ENCODE peak calls at places on chromosomes 11 and 22, in five cellular contexts. R is mucosa of descending colon; G is esophagus squamous epithelium; V is upper lobe of right lung; S is CD4-positive, CD25-positive, alpha-beta regulatory T cell. A is an unnamed sample.

GRCh38 chr11:61004037-61004641 is 32.7 kb downstream of the CD6 start:
- DNase-seq in R (no peak), G (no peak), V (no peak), S (peak; percentile 60), A (peak; percentile 60)

GRCh38 chr11:112797072-112797471 is 164.1 kb upstream of the NCAM1 start:
- DNase-seq in R (no peak), G (no peak), V (no peak), S (no peak), A (no peak)

GRCh38 chr11:124712392-124712791 is 27.4 kb upstream of the NRGN start:
- DNase-seq in R (no peak), G (no peak), V (no peak), S (no peak), A (no peak)

GRCh38 chr11:11171854-11172253 is 181.2 kb downstream of the CSNK2A3 start:
- DNase-seq in R (peak; percentile 16), G (no peak), V (no peak), S (peak; percentile 61), A (peak; percentile 71)

GRCh38 chr22:17098379-17098819 is 13.6 kb downstream of the IL17RA start:
- DNase-seq in R (no peak), G (no peak), V (peak; percentile 64), S (peak; percentile 76), A (peak; percentile 40)

GRCh38 chr11:28887681-28888080 is 779.5 kb downstream of the METTL15 start:
- DNase-seq in R (no peak), G (no peak), V (no peak), S (no peak), A (no peak)

GRCh38 chr11:106697058-106697457 is 321.2 kb downstream of the GUCY1A2 start:
- DNase-seq in R (no peak), G (no peak), V (no peak), S (no peak), A (no peak)

GRCh38 chr22:38549106-38549884 is 20.7 kb downstream of the DMC1 start:
- DNase-seq in R (no peak), G (no peak), V (no peak), S (no peak), A (no peak)

GRCh38 chr11:27081056-27081455 is 40.4 kb downstream of the BBOX1 start:
- DNase-seq in R (no peak), G (no peak), V (no peak), S (no peak), A (no peak)

GRCh38 chr11:131300304-131300703 is 70.1 kb upstream of the NTM start:
- DNase-seq in R (no peak), G (no peak), V (no peak), S (no peak), A (no peak)

GRCh38 chr22:44550666-44551491 is 52.8 kb upstream of the RTL6 start:
- DNase-seq in R (peak; percentile 54), G (no peak), V (peak; percentile 74), S (peak; percentile 32), A (no peak)

GRCh38 chr11:111357150-111358037 is 21.7 kb downstream of the POU2AF1 start:
- DNase-seq in R (no peak), G (no peak), V (no peak), S (no peak), A (no peak)

GRCh38 chr11:71294846-71295600 is 42.6 kb upstream of the SHANK2 start:
- DNase-seq in R (no peak), G (no peak), V (no peak), S (no peak), A (no peak)

GRCh38 chr22:24585927-24586546 is 6.8 kb downstream of the LRRC75B start:
- DNase-seq in R (no peak), G (no peak), V (no peak), S (no peak), A (no peak)

GRCh38 chr11:4704054-4704789 is at the start of gene MMP26:
- DNase-seq in R (peak; percentile 4), G (no peak), V (no peak), S (no peak), A (no peak)

GRCh38 chr22:36790648-36791047 is 14.7 kb upstream of the IFT27 start:
- DNase-seq in R (no peak), G (no peak), V (no peak), S (peak; percentile 73), A (no peak)

GRCh38 chr11:114091791-114092397 is 32.4 kb downstream of the ZBTB16 start:
- DNase-seq in R (no peak), G (no peak), V (no peak), S (no peak), A (no peak)

GRCh38 chr11:119726585-119727522 is 2.1 kb downstream of the NECTIN1 start:
- DNase-seq in R (peak; percentile 16), G (no peak), V (no peak), S (no peak), A (no peak)

GRCh38 chr11:119724956-119725355 is 4.0 kb downstream of the NECTIN1 start:
- DNase-seq in R (no peak), G (no peak), V (no peak), S (no peak), A (no peak)

GRCh38 chr11:119727523-119728081 is 1.4 kb downstream of the NECTIN1 start:
- DNase-seq in R (peak; percentile 63), G (no peak), V (peak; percentile 72), S (no peak), A (no peak)

GRCh38 chr11:119728226-119728626 is 774 bp downstream of the NECTIN1 start:
- DNase-seq in R (no peak), G (no peak), V (peak; percentile 70), S (no peak), A (peak; percentile 25)

DNA sequence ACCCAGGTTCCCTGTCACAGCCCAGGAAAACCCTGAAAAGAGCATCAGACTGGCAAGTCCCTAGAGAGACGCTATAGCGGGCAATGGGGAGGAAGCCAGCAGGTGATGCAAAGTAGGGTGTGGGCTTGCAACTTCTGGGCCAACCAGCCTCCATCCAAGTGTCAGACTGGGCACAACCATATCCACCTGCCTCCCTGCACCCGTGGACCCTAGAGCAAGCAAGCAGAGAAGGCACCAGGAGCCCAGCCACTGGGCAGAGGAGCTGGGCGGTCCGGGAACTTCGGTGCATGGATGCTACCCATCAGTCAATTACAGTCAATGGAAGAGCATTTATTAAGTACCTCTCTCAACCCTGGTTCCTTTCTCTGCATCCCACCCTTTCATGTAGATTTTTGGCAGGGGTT is 2.8 kb downstream of the NECTIN1 start:
- DNase-seq in R (no peak), G (no peak), V (no peak), S (no peak), A (no peak)
- H3K4me1 ChIP-seq in R (peaks cover 36% of the 10 kb centered on the region), G (peaks cover 42% of the 10 kb centered on the region), V (peaks cover 25% of the 10 kb centered on the region), S (peaks cover 22% of the 10 kb centered on the region), A (peaks cover 20% of the 10 kb centered on the region)

GRCh38 chr22:29998627-29999026 is 81.6 kb upstream of the HORMAD2 start:
- DNase-seq in R (no peak), G (no peak), V (no peak), S (no peak), A (no peak)
- H3K4me1 ChIP-seq in R (peaks cover 27% of the 10 kb centered on the region), G (peaks cover 12% of the 10 kb centered on the region), V (peaks cover 10% of the 10 kb centered on the region), S (no peaks in the 10 kb centered on the region), A (no peaks in the 10 kb centered on the region)

GRCh38 chr22:50189184-50189848 is 3.6 kb downstream of the TRABD start:
- DNase-seq in R (peak; percentile 53), G (no peak), V (no peak), S (no peak), A (no peak)
- H3K4me1 ChIP-seq in R (peaks cover 51% of the 10 kb centered on the region), G (peaks cover 58% of the 10 kb centered on the region), V (peaks cover 59% of the 10 kb centered on the region), S (peaks cover 79% of the 10 kb centered on the region), A (peaks cover 73% of the 10 kb centered on the region)

GRCh38 chr11:65417702-65418430 is 4.7 kb upstream of the NEAT1 start:
- DNase-seq in R (peak; percentile 44), G (no peak), V (peak; percentile 84), S (peak; percentile 79), A (peak; percentile 35)
- H3K4me1 ChIP-seq in R (peaks cover 51% of the 10 kb centered on the region), G (peaks cover 44% of the 10 kb centered on the region), V (peaks cover 47% of the 10 kb centered on the region), S (peaks cover 65% of the 10 kb centered on the region), A (peaks cover 57% of the 10 kb centered on the region)

DNA sequence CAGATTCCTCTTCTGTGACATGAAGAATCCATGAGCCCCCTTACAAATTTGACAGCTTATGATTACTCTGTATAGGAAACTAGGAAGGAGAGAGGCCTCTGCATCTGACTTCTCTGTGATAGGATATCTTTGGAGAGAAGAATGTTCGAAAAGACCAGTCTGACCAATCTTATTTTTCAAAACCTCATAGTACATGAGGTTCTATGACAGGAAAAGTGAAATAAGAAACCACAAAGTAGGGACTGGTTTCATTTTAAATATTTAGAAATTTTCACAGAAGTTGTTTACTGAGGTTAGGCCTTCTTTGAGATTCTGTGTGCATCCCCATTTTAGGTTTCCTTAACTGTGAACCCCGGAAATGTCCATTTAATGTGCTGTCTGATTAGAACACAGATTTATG is 2.1 kb upstream of the OR4X1 start:
- DNase-seq in R (no peak), G (no peak), V (no peak), S (no peak), A (no peak)
- H3K4me1 ChIP-seq in R (no peaks in the 10 kb centered on the region), G (no peaks in the 10 kb centered on the region), V (no peaks in the 10 kb centered on the region), S (no peaks in the 10 kb centered on the region), A (no peaks in the 10 kb centered on the region)